ENCODE peak calls at places on chromosomes 13 and 19, in five cellular contexts. One of them, this sample, is unnamed.

GRCh38 chr13:98202026-98202425 is 25.0 kb upstream of the RNF113B start:
- DNase-seq in mucosa of descending colon: no peak
- DNase-seq in AG04450: no peak
- DNase-seq in prostate gland: no peak
- DNase-seq in psoas muscle: no peak
- DNase-seq in this sample: no peak

GRCh38 chr19:18269336-18269735 is 4.9 kb downstream of the IQCN start:
- DNase-seq in mucosa of descending colon: no peak
- DNase-seq in AG04450: no peak
- DNase-seq in prostate gland: no peak
- DNase-seq in psoas muscle: no peak
- DNase-seq in this sample: no peak

GRCh38 chr19:12647490-12648071 is 19.0 kb downstream of the MAN2B1 start:
- DNase-seq in mucosa of descending colon: peak
- DNase-seq in AG04450: no peak
- DNase-seq in prostate gland: peak
- DNase-seq in psoas muscle: peak
- DNase-seq in this sample: no peak

GRCh38 chr13:36891752-36892151 is 28.3 kb downstream of the SMAD9 start:
- DNase-seq in mucosa of descending colon: no peak
- DNase-seq in AG04450: peak
- DNase-seq in prostate gland: no peak
- DNase-seq in psoas muscle: no peak
- DNase-seq in this sample: no peak

GRCh38 chr13:28744091-28744536 is 25.3 kb upstream of the SLC46A3 start:
- DNase-seq in mucosa of descending colon: no peak
- DNase-seq in AG04450: no peak
- DNase-seq in prostate gland: no peak
- DNase-seq in psoas muscle: no peak
- DNase-seq in this sample: peak

GRCh38 chr13:50744261-50744660 is 99.2 kb downstream of the DLEU7 start:
- DNase-seq in mucosa of descending colon: no peak
- DNase-seq in AG04450: no peak
- DNase-seq in prostate gland: no peak
- DNase-seq in psoas muscle: no peak
- DNase-seq in this sample: no peak

GRCh38 chr19:5147971-5148793 is 179.3 kb downstream of the KDM4B start:
- DNase-seq in mucosa of descending colon: peak
- DNase-seq in AG04450: no peak
- DNase-seq in prostate gland: no peak
- DNase-seq in psoas muscle: peak
- DNase-seq in this sample: peak

GRCh38 chr13:112616586-112617381 is 28.8 kb upstream of the TUBGCP3 start:
- DNase-seq in mucosa of descending colon: no peak
- DNase-seq in AG04450: no peak
- DNase-seq in prostate gland: no peak
- DNase-seq in psoas muscle: no peak
- DNase-seq in this sample: peak

GRCh38 chr13:43232866-43233265 is 209.5 kb downstream of the DNAJC15 start:
- DNase-seq in mucosa of descending colon: no peak
- DNase-seq in AG04450: no peak
- DNase-seq in prostate gland: no peak
- DNase-seq in psoas muscle: no peak
- DNase-seq in this sample: peak

GRCh38 chr13:48320906-48321510 is 17.5 kb downstream of the RB1 start:
- DNase-seq in mucosa of descending colon: no peak
- DNase-seq in AG04450: no peak
- DNase-seq in prostate gland: no peak
- DNase-seq in psoas muscle: no peak
- DNase-seq in this sample: no peak

GRCh38 chr13:91133941-91134772 is 213.3 kb upstream of the MIR17HG start:
- DNase-seq in mucosa of descending colon: no peak
- DNase-seq in AG04450: peak
- DNase-seq in prostate gland: peak
- DNase-seq in psoas muscle: no peak
- DNase-seq in this sample: peak

GRCh38 chr19:10295305-10295846 is 5.6 kb downstream of the ICAM5 start:
- DNase-seq in mucosa of descending colon: peak
- DNase-seq in AG04450: no peak
- DNase-seq in prostate gland: no peak
- DNase-seq in psoas muscle: no peak
- DNase-seq in this sample: no peak

GRCh38 chr19:49710372-49710951 is 19.5 kb downstream of the CPT1C start:
- DNase-seq in mucosa of descending colon: no peak
- DNase-seq in AG04450: no peak
- DNase-seq in prostate gland: no peak
- DNase-seq in psoas muscle: no peak
- DNase-seq in this sample: peak

GRCh38 chr13:59888408-59888807 is 275.3 kb downstream of the DIAPH3 start:
- DNase-seq in mucosa of descending colon: no peak
- DNase-seq in AG04450: no peak
- DNase-seq in prostate gland: no peak
- DNase-seq in psoas muscle: no peak
- DNase-seq in this sample: no peak

GRCh38 chr13:105466376-105466775 is 1069.1 kb downstream of the EFNB2 start:
- DNase-seq in mucosa of descending colon: no peak
- DNase-seq in AG04450: no peak
- DNase-seq in prostate gland: no peak
- DNase-seq in psoas muscle: no peak
- DNase-seq in this sample: no peak

GRCh38 chr19:21604351-21604926 is 99.0 kb downstream of the ZNF429 start:
- DNase-seq in mucosa of descending colon: no peak
- DNase-seq in AG04450: no peak
- DNase-seq in prostate gland: no peak
- DNase-seq in psoas muscle: no peak
- DNase-seq in this sample: peak

GRCh38 chr13:36086117-36086516 is 45.1 kb downstream of the DCLK1 start:
- DNase-seq in mucosa of descending colon: no peak
- DNase-seq in AG04450: no peak
- DNase-seq in prostate gland: no peak
- DNase-seq in psoas muscle: no peak
- DNase-seq in this sample: no peak

GRCh38 chr19:29872224-29872731 is 60.5 kb downstream of the CCNE1 start:
- DNase-seq in mucosa of descending colon: no peak
- DNase-seq in AG04450: no peak
- DNase-seq in prostate gland: no peak
- DNase-seq in psoas muscle: no peak
- DNase-seq in this sample: no peak

GRCh38 chr13:28586585-28587540 is 72.1 kb upstream of the POMP start:
- DNase-seq in mucosa of descending colon: no peak
- DNase-seq in AG04450: no peak
- DNase-seq in prostate gland: no peak
- DNase-seq in psoas muscle: no peak
- DNase-seq in this sample: no peak

GRCh38 chr19:36973844-36974195 is 57.7 kb downstream of the ZNF568 start:
- DNase-seq in mucosa of descending colon: no peak
- DNase-seq in AG04450: no peak
- DNase-seq in prostate gland: no peak
- DNase-seq in psoas muscle: no peak
- DNase-seq in this sample: no peak

GRCh38 chr13:30052127-30052526 is 201.7 kb upstream of the UBL3 start:
- DNase-seq in mucosa of descending colon: no peak
- DNase-seq in AG04450: no peak
- DNase-seq in prostate gland: no peak
- DNase-seq in psoas muscle: no peak
- DNase-seq in this sample: no peak

GRCh38 chr13:59483441-59484116 is 680.1 kb downstream of the DIAPH3 start:
- DNase-seq in mucosa of descending colon: no peak
- DNase-seq in AG04450: no peak
- DNase-seq in prostate gland: no peak
- DNase-seq in psoas muscle: no peak
- DNase-seq in this sample: peak

GRCh38 chr13:114053026-114053425 is 79.2 kb upstream of the C13orf46 start:
- DNase-seq in mucosa of descending colon: peak
- DNase-seq in AG04450: peak
- DNase-seq in prostate gland: no peak
- DNase-seq in psoas muscle: no peak
- DNase-seq in this sample: peak

GRCh38 chr19:19280561-19280960 is 7.5 kb upstream of the TM6SF2 start:
- DNase-seq in mucosa of descending colon: no peak
- DNase-seq in AG04450: no peak
- DNase-seq in prostate gland: no peak
- DNase-seq in psoas muscle: no peak
- DNase-seq in this sample: no peak

DNA sequence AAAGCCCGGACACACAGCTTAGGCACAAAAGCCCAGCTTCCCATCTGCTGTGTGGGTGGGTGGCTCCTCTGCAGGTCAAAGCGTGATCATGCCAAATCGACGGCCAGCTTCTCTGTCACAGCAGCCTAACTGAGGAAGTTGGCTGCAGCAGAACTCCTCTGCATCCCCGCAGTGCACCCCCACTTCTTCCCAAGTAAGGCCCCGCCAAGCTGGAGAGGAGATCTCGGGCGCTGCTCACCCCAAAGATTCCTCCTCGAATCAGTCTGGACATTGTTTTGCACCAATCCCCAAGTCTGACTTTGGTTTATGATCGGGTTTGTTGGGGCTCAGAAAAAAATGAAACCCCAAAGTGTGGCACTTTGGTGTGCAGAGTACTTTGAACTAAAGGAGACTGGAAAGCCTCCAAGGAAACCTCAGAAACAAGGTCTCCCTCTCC is 19.7 kb upstream of the CPB2 start:
- DNase-seq in mucosa of descending colon: peak
- DNase-seq in AG04450: no peak
- DNase-seq in prostate gland: no peak
- DNase-seq in psoas muscle: no peak
- DNase-seq in this sample: no peak
- TF ChIP-seq CTCF in mucosa of descending colon: no peak
- TF ChIP-seq CTCF in AG04450: no peak
- TF ChIP-seq CTCF in prostate gland: no peak
- TF ChIP-seq CTCF in psoas muscle: no peak
- TF ChIP-seq CTCF in this sample: no peak

GRCh38 chr19:47514151-47514868 is 553 bp downstream of the NAPA start:
- DNase-seq in mucosa of descending colon: no peak
- DNase-seq in AG04450: no peak
- DNase-seq in prostate gland: no peak
- DNase-seq in psoas muscle: peak
- DNase-seq in this sample: no peak

GRCh38 chr19:47511128-47511517 is 3.7 kb downstream of the NAPA start:
- DNase-seq in mucosa of descending colon: no peak
- DNase-seq in AG04450: no peak
- DNase-seq in prostate gland: no peak
- DNase-seq in psoas muscle: peak
- DNase-seq in this sample: no peak

GRCh38 chr19:47512183-47512947 is 2.5 kb downstream of the NAPA start:
- DNase-seq in mucosa of descending colon: no peak
- DNase-seq in AG04450: no peak
- DNase-seq in prostate gland: peak
- DNase-seq in psoas muscle: peak
- DNase-seq in this sample: no peak

GRCh38 chr19:47511681-47512080 is 3.2 kb downstream of the NAPA start:
- DNase-seq in mucosa of descending colon: no peak
- DNase-seq in AG04450: peak
- DNase-seq in prostate gland: no peak
- DNase-seq in psoas muscle: peak
- DNase-seq in this sample: peak

DNA sequence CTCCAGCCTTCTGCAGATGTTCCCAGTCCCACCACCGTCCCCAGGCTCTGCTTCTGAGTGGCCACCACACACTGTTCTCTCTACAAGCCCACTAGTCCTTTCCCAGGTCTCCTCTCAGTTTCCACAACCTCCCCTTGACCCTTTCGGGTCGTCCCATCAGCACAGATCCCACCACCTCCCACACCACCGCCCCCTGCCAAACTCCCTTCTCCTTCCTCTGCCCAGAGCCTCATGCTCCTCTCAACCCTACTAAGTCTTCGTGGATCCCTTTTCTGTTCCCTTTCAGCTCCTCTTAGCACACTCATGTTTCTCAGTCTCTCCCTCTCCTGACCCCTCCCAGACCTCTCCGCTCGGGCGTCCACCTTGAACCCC is 1.9 kb downstream of the NAPA start:
- DNase-seq in mucosa of descending colon: no peak
- DNase-seq in AG04450: no peak
- DNase-seq in prostate gland: no peak
- DNase-seq in psoas muscle: peak
- DNase-seq in this sample: no peak
- H3K4me3 ChIP-seq in mucosa of descending colon: no peak
- H3K4me3 ChIP-seq in AG04450: peak
- H3K4me3 ChIP-seq in prostate gland: peak
- H3K4me3 ChIP-seq in psoas muscle: peak
- H3K4me3 ChIP-seq in this sample: no peak

GRCh38 chr13:40275155-40275554 is 391.3 kb downstream of the FOXO1 start:
- DNase-seq in mucosa of descending colon: no peak
- DNase-seq in AG04450: no peak
- DNase-seq in prostate gland: no peak
- DNase-seq in psoas muscle: no peak
- DNase-seq in this sample: no peak
- TF ChIP-seq CTCF in mucosa of descending colon: no peak
- TF ChIP-seq CTCF in AG04450: no peak
- TF ChIP-seq CTCF in prostate gland: no peak
- TF ChIP-seq CTCF in psoas muscle: no peak
- TF ChIP-seq CTCF in this sample: no peak

GRCh38 chr19:58476498-58477015 is 405 bp downstream of the ZNF446 start:
- DNase-seq in mucosa of descending colon: no peak
- DNase-seq in AG04450: no peak
- DNase-seq in prostate gland: no peak
- DNase-seq in psoas muscle: no peak
- DNase-seq in this sample: peak

GRCh38 chr19:58474997-58475713 is 997 bp upstream of the ZNF446 start:
- DNase-seq in mucosa of descending colon: no peak
- DNase-seq in AG04450: no peak
- DNase-seq in prostate gland: no peak
- DNase-seq in psoas muscle: no peak
- DNase-seq in this sample: no peak

GRCh38 chr19:58475714-58476497 is at the start of gene ZNF446:
- DNase-seq in mucosa of descending colon: peak
- DNase-seq in AG04450: peak
- DNase-seq in prostate gland: peak
- DNase-seq in psoas muscle: peak
- DNase-seq in this sample: peak

GRCh38 chr19:58473775-58474174 is 2.4 kb upstream of the ZNF446 start:
- DNase-seq in mucosa of descending colon: no peak
- DNase-seq in AG04450: no peak
- DNase-seq in prostate gland: no peak
- DNase-seq in psoas muscle: no peak
- DNase-seq in this sample: no peak

DNA sequence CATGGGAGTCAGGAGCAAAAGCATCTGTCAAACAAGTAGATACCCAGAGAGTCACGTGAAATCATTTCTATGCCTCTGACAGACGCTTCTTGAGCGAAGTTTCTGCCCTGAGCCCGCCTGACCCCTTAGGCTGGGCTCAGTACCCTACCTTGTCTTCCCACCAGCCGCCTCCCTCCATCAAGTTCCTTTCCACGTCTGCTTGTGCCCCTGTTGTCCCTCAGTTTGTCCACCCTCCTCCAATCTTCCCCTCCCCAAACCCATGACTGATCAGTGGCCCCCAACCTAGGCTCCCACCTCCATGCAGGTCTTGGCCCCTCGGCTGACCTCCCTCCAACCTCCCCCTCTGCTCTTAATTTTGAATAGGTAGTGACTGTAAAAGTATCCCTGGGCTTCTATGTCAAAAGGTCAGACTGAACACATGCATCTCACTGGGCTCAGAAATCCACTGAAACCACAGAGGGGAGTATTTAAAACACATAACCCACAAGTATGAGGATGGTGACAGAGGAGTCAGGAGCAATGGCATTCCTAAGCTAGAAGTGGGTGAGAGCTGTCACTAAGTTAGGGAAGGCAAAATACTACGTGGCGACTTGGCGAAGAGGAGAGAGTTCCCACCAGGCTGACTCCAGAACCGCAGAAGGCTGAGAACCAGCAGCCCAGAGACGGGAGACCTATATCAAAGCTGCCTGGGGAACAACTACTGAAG is 1.7 kb upstream of the ZNF446 start:
- DNase-seq in mucosa of descending colon: no peak
- DNase-seq in AG04450: peak
- DNase-seq in prostate gland: no peak
- DNase-seq in psoas muscle: no peak
- DNase-seq in this sample: peak
- H3K4me3 ChIP-seq in mucosa of descending colon: no peak
- H3K4me3 ChIP-seq in AG04450: no peak
- H3K4me3 ChIP-seq in prostate gland: no peak
- H3K4me3 ChIP-seq in psoas muscle: peak
- H3K4me3 ChIP-seq in this sample: no peak

This sample was measured in astrocyte of the spinal cord.